ENCODE peak calls at places on chromosomes 12 and 14, in nine cellular contexts. A is testis, M is body of pancreas, J is ovary, B is A549, L is uterus, C is IMR-90, F is stomach, D is NB4. T is an unnamed sample.

GRCh38 chr12:113214938-113215400 is 6.3 kb upstream of the TPCN1 start:
- DNase-seq in D (peak), C (peak), L (peak), M (peak), B (peak), F (no peak), A (peak), J (peak), T (peak)

GRCh38 chr12:120175062-120175461 is 19.5 kb downstream of the GCN1 start:
- DNase-seq in A (no peak), J (no peak), L (no peak), M (no peak), D (no peak), F (no peak), C (no peak), B (no peak), T (no peak)

GRCh38 chr12:122752464-122753212 is at the start of gene DENR:
- DNase-seq in A (peak), D (peak), F (peak), J (peak), M (peak), B (peak), L (peak), C (peak), T (peak)

GRCh38 chr12:102300824-102301461 is 103.3 kb upstream of the PMCH start:
- DNase-seq in M (peak), F (no peak), A (no peak), D (peak), J (no peak), L (no peak), B (peak), C (peak), T (no peak)

GRCh38 chr14:89198544-89199329 is 218.3 kb downstream of the FOXN3 start:
- DNase-seq in M (peak), J (no peak), D (no peak), F (peak), L (peak), A (no peak), B (no peak), C (peak), T (peak)

GRCh38 chr14:50875359-50876090 is 3.7 kb downstream of the ABHD12B start:
- DNase-seq in A (no peak), D (peak), C (peak), M (no peak), J (no peak), F (no peak), L (no peak), B (no peak), T (no peak)

GRCh38 chr14:34035177-34035933 is 84.5 kb upstream of the EGLN3 start:
- DNase-seq in B (peak), D (no peak), M (no peak), F (peak), J (no peak), L (no peak), C (no peak), A (peak), T (no peak)

GRCh38 chr14:102262894-102263462 is 42.0 kb downstream of the MOK start:
- DNase-seq in L (no peak), D (peak), B (peak), F (no peak), J (no peak), A (peak), M (no peak), C (peak), T (no peak)

GRCh38 chr14:39368261-39368959 is 63.8 kb downstream of the FBXO33 start:
- DNase-seq in C (peak), L (peak), F (peak), D (peak), B (peak), J (peak), M (peak), A (peak), T (peak)

DNA sequence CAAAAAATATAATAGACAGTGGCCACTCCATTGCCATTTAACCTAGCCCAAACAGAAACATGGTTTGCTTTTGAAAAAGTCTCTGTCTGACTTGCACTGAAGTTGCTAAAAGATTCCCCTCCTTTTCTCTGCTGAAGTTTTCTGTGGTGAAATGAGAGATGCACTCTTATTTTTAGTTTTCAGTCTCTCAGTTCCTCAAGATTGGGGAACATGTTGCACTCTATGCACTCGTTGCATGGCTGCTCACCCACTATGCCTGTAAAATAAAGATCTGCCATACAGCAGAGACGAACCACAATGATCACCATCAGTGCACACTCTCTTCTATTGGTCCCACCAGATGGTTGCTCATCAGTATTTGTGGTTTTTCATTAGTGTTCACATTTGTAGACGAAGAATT is 13.1 kb upstream of the DAAM1 start:
- DNase-seq in D (no peak), B (no peak), M (no peak), J (no peak), F (no peak), A (no peak), C (no peak), L (no peak), T (no peak)
- H3K4me3 ChIP-seq in D (no peak), B (no peak), M (no peak), J (no peak), F (no peak), A (no peak), C (no peak), L (no peak), T (no peak)

GRCh38 chr12:68118096-68118755 is 41.3 kb downstream of the IFNG start:
- DNase-seq in B (no peak), L (no peak), J (no peak), F (no peak), D (no peak), C (no peak), M (no peak), A (no peak), T (no peak)

GRCh38 chr12:68111995-68112394 is 47.5 kb downstream of the IFNG start:
- DNase-seq in B (no peak), L (no peak), D (no peak), A (no peak), M (no peak), C (no peak), F (no peak), J (no peak), T (no peak)

GRCh38 chr12:68109001-68109400 is 50.5 kb downstream of the IFNG start:
- DNase-seq in J (no peak), C (no peak), L (no peak), M (no peak), F (no peak), A (no peak), D (no peak), B (no peak), T (no peak)

GRCh38 chr12:68109444-68110217 is 49.9 kb downstream of the IFNG start:
- DNase-seq in F (no peak), J (no peak), B (no peak), M (peak), D (no peak), C (no peak), A (no peak), L (no peak), T (no peak)

GRCh38 chr12:68113644-68114043 is 45.9 kb downstream of the IFNG start:
- DNase-seq in A (no peak), J (no peak), D (peak), F (no peak), C (no peak), L (no peak), M (peak), B (peak), T (no peak)
- TF ChIP-seq CTCF in A (no peak), J (no peak), D (peak), F (no peak), C (no peak), L (no peak), M (no peak), B (no peak), T (no peak)

GRCh38 chr12:6927379-6927991 is at the start of gene ATN1:
- DNase-seq in J (peak), L (peak), D (peak), F (peak), B (peak), C (peak), M (peak), A (peak), T (peak)
- TF ChIP-seq POLR2A in J (peak), L (no peak), D (peak), F (no peak), B (peak), C (peak), M (peak), A (no peak), T (peak)

GRCh38 chr12:23221926-23222325 is 597.0 kb downstream of the ETNK1 start:
- DNase-seq in J (no peak), L (no peak), D (no peak), C (no peak), F (no peak), M (no peak), B (no peak), A (no peak), T (no peak)
- H3K4me3 ChIP-seq in J (no peak), L (no peak), D (no peak), C (no peak), F (no peak), M (no peak), B (no peak), A (no peak), T (no peak)

GRCh38 chr14:100306506-100307214 is 416 bp upstream of the SLC25A29 start:
- DNase-seq in L (peak), F (peak), A (peak), C (peak), J (peak), D (peak), B (peak), M (peak), T (peak)
- TF ChIP-seq CTCF in L (no peak), F (no peak), A (no peak), C (no peak), J (no peak), D (no peak), B (no peak), M (no peak), T (no peak)

DNA sequence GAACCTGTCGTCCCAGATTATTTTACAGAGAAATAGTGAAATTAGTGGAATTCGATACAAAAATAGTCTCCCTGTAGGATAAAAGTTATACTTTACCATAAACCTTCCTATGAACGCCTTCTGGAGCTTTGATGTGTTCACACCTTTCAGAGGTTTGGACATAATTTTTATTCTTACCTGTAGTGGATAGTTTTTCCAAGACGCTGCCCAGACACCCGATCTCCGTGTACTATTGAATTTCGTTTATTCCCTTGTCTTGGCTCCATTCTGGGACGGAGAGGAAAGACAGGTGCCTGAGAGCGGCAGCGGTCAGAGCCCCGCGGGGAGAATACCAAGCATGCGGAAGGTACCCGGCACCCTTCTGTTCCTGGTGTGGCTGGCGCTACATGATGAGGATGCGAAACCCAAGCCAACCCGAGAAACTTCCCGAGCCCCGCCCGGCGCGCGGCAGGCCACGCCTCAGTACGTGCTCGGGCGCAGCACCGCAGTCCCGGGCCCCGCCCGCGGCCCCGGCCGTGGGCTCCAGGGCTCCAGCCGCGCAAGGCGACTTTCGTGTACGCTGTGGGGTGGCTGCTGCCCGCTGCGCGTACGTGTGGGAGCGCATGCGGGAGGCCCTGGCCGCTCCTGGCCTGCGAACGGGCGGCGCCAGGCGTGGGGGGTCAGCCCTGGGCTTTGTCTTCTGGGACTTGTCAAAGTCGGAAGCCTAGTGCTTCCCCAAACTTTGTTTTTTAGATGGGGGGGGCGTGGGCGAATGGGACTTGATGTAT is 11.3 kb upstream of the SNAPC1 start:
- DNase-seq in L (peak), D (peak), C (peak), F (peak), A (peak), M (peak), J (peak), B (peak), T (peak)
- TF ChIP-seq POLR2A in L (peak), D (peak), C (no peak), F (no peak), A (no peak), M (peak), J (no peak), B (peak), T (no peak)

GRCh38 chr12:40103043-40103442 is 2.8 kb downstream of the SLC2A13 start:
- DNase-seq in D (no peak), M (no peak), F (no peak), L (no peak), B (no peak), A (no peak), C (no peak), J (no peak), T (no peak)
- H3K4me3 ChIP-seq in D (peak), M (no peak), F (no peak), L (no peak), B (no peak), A (no peak), C (no peak), J (no peak), T (no peak)